ENCODE peak calls at places on chromosome 3, in four cellular contexts. One of them, this sample, is unnamed. For H3K27me3, the result is how much of the 10 kb centered on the place peaks cover.

GRCh38 chr3:135215516-135215915 is 420.5 kb downstream of the EPHB1 start:
- DNase-seq in DND-41: no peak
- DNase-seq in body of pancreas: no peak
- DNase-seq in upper lobe of right lung: no peak
- DNase-seq in this sample: no peak

GRCh38 chr3:52112056-52112455 is 42.2 kb downstream of the POC1A start:
- DNase-seq in DND-41: no peak
- DNase-seq in body of pancreas: no peak
- DNase-seq in upper lobe of right lung: no peak
- DNase-seq in this sample: no peak

GRCh38 chr3:106628407-106628806 is 748.8 kb upstream of the CCDC54 start:
- DNase-seq in DND-41: peak
- DNase-seq in body of pancreas: no peak
- DNase-seq in upper lobe of right lung: no peak
- DNase-seq in this sample: no peak

GRCh38 chr3:25558106-25558505 is 106.6 kb downstream of the TOP2B start:
- DNase-seq in DND-41: no peak
- DNase-seq in body of pancreas: no peak
- DNase-seq in upper lobe of right lung: no peak
- DNase-seq in this sample: no peak

GRCh38 chr3:158471639-158472294 is 99.2 kb upstream of the MLF1 start:
- DNase-seq in DND-41: no peak
- DNase-seq in body of pancreas: no peak
- DNase-seq in upper lobe of right lung: no peak
- DNase-seq in this sample: no peak

GRCh38 chr3:62785384-62785783 is 89.8 kb downstream of the CADPS start:
- DNase-seq in DND-41: no peak
- DNase-seq in body of pancreas: no peak
- DNase-seq in upper lobe of right lung: no peak
- DNase-seq in this sample: no peak

GRCh38 chr3:195531683-195532082 is 11.4 kb downstream of the PPP1R2 start:
- DNase-seq in DND-41: no peak
- DNase-seq in body of pancreas: no peak
- DNase-seq in upper lobe of right lung: no peak
- DNase-seq in this sample: no peak

GRCh38 chr3:32817195-32817560 is 619 bp upstream of the TRIM71 start:
- DNase-seq in DND-41: no peak
- DNase-seq in body of pancreas: no peak
- DNase-seq in upper lobe of right lung: peak
- DNase-seq in this sample: no peak

GRCh38 chr3:123883656-123884257 is 375 bp downstream of the MYLK start:
- DNase-seq in DND-41: no peak
- DNase-seq in body of pancreas: no peak
- DNase-seq in upper lobe of right lung: no peak
- DNase-seq in this sample: no peak

GRCh38 chr3:149618151-149619123 is 39.4 kb downstream of the WWTR1 start:
- DNase-seq in DND-41: no peak
- DNase-seq in body of pancreas: no peak
- DNase-seq in upper lobe of right lung: no peak
- DNase-seq in this sample: no peak

GRCh38 chr3:98823791-98824190 is 60.7 kb downstream of the ST3GAL6 start:
- DNase-seq in DND-41: no peak
- DNase-seq in body of pancreas: no peak
- DNase-seq in upper lobe of right lung: no peak
- DNase-seq in this sample: no peak

GRCh38 chr3:97810779-97811390 is 10.9 kb upstream of the CRYBG3 start:
- DNase-seq in DND-41: no peak
- DNase-seq in body of pancreas: no peak
- DNase-seq in upper lobe of right lung: no peak
- DNase-seq in this sample: no peak

GRCh38 chr3:39021465-39022274 is 30.1 kb downstream of the SCN11A start:
- DNase-seq in DND-41: no peak
- DNase-seq in body of pancreas: no peak
- DNase-seq in upper lobe of right lung: no peak
- DNase-seq in this sample: no peak

GRCh38 chr3:9185701-9186100 is 63.7 kb downstream of the SRGAP3 start:
- DNase-seq in DND-41: no peak
- DNase-seq in body of pancreas: no peak
- DNase-seq in upper lobe of right lung: no peak
- DNase-seq in this sample: no peak

GRCh38 chr3:72993391-72993790 is 3.2 kb upstream of the PPP4R2 start:
- DNase-seq in DND-41: no peak
- DNase-seq in body of pancreas: no peak
- DNase-seq in upper lobe of right lung: no peak
- DNase-seq in this sample: no peak

GRCh38 chr3:152385761-152386160 is 117.0 kb downstream of the MBNL1 start:
- DNase-seq in DND-41: no peak
- DNase-seq in body of pancreas: no peak
- DNase-seq in upper lobe of right lung: no peak
- DNase-seq in this sample: no peak

GRCh38 chr3:169969696-169970095 is 3.1 kb downstream of the SEC62 start:
- DNase-seq in DND-41: no peak
- DNase-seq in body of pancreas: no peak
- DNase-seq in upper lobe of right lung: no peak
- DNase-seq in this sample: no peak
- H3K27ac ChIP-seq in DND-41: no peak
- H3K27ac ChIP-seq in body of pancreas: no peak
- H3K27ac ChIP-seq in upper lobe of right lung: no peak
- H3K27ac ChIP-seq in this sample: no peak

GRCh38 chr3:77746048-77746447 is 706.1 kb downstream of the ROBO2 start:
- DNase-seq in DND-41: no peak
- DNase-seq in body of pancreas: no peak
- DNase-seq in upper lobe of right lung: no peak
- DNase-seq in this sample: no peak

DNA sequence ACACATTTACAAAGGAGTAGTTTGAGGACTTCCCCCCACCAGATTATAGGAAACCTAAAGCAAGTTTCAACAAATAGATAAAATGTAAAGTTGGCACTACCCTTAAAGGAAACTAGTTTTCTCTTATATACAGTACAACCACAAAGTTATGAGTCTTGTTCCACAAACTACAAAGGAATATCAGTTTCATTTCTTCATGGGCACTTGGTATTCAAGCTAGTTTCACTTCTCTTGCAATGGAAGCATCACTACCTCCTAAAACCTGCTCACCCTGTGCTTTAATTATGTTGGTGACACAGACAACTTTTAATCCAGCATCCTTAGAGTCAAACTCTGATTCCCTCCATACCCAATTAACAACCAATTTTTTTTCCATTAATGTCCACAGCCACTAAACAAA is 707.0 kb downstream of the ROBO2 start:
- DNase-seq in DND-41: no peak
- DNase-seq in body of pancreas: no peak
- DNase-seq in upper lobe of right lung: no peak
- DNase-seq in this sample: no peak
- TF ChIP-seq CTCF in DND-41: no peak
- TF ChIP-seq CTCF in body of pancreas: no peak
- TF ChIP-seq CTCF in upper lobe of right lung: no peak
- TF ChIP-seq CTCF in this sample: no peak

GRCh38 chr3:56751056-56751455 is 50.7 kb downstream of the ARHGEF3 start:
- DNase-seq in DND-41: no peak
- DNase-seq in body of pancreas: no peak
- DNase-seq in upper lobe of right lung: no peak
- DNase-seq in this sample: no peak
- H3K27me3 ChIP-seq in DND-41: under half
- H3K27me3 ChIP-seq in body of pancreas: under half
- H3K27me3 ChIP-seq in upper lobe of right lung: under half
- H3K27me3 ChIP-seq in this sample: under half

GRCh38 chr3:132593950-132594328 is 3.1 kb upstream of the ACKR4 start:
- DNase-seq in DND-41: no peak
- DNase-seq in body of pancreas: no peak
- DNase-seq in upper lobe of right lung: no peak
- DNase-seq in this sample: no peak

GRCh38 chr3:132592211-132592610 is 4.9 kb upstream of the ACKR4 start:
- DNase-seq in DND-41: no peak
- DNase-seq in body of pancreas: no peak
- DNase-seq in upper lobe of right lung: no peak
- DNase-seq in this sample: no peak

GRCh38 chr3:132595036-132595435 is 2.0 kb upstream of the ACKR4 start:
- DNase-seq in DND-41: no peak
- DNase-seq in body of pancreas: no peak
- DNase-seq in upper lobe of right lung: no peak
- DNase-seq in this sample: no peak

GRCh38 chr3:132596326-132596725 is 744 bp upstream of the ACKR4 start:
- DNase-seq in DND-41: no peak
- DNase-seq in body of pancreas: no peak
- DNase-seq in upper lobe of right lung: no peak
- DNase-seq in this sample: no peak

DNA sequence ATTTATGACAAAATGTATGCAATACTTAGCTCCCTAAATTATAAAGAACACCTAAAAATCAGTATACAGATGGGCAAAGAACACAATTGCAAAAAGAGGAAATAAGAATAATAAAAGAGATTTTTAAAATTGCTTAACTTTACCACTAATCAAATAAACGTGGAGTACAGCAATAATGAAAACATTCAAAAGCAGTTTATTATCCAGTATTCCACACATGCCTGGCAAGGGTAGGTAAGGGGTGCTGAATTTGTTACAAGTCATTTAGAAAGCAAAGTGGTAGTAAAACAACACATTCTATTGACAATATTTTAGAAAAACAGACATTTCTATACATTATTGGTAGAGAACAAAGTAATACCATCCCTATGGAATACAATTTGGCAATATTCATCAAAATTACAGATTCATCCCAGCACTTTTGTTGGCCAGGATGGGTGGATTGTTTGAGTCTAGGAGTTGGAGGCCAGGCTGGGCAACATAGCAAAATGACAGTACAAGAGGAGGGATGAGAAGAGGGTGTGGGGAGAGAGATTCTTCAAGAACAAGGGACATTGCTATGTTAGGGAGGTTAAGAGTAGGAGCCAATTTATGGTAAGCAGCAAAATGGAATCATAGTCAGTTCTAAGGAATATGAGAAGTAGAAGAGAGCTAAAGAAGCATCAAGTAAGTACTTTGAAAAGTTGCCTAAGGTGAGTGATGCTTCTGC is 3.7 kb upstream of the ACKR4 start:
- DNase-seq in DND-41: no peak
- DNase-seq in body of pancreas: no peak
- DNase-seq in upper lobe of right lung: no peak
- DNase-seq in this sample: no peak
- H3K27ac ChIP-seq in DND-41: no peak
- H3K27ac ChIP-seq in body of pancreas: no peak
- H3K27ac ChIP-seq in upper lobe of right lung: no peak
- H3K27ac ChIP-seq in this sample: no peak

GRCh38 chr3:47163023-47163989 is 607 bp downstream of the SETD2 start:
- DNase-seq in DND-41: peak
- DNase-seq in body of pancreas: peak
- DNase-seq in upper lobe of right lung: peak
- DNase-seq in this sample: peak

GRCh38 chr3:47159820-47160219 is 4.1 kb downstream of the SETD2 start:
- DNase-seq in DND-41: no peak
- DNase-seq in body of pancreas: no peak
- DNase-seq in upper lobe of right lung: no peak
- DNase-seq in this sample: no peak

GRCh38 chr3:47161983-47162694 is 1.8 kb downstream of the SETD2 start:
- DNase-seq in DND-41: no peak
- DNase-seq in body of pancreas: no peak
- DNase-seq in upper lobe of right lung: no peak
- DNase-seq in this sample: no peak

GRCh38 chr3:47162695-47163022 is 1.3 kb downstream of the SETD2 start:
- DNase-seq in DND-41: no peak
- DNase-seq in body of pancreas: no peak
- DNase-seq in upper lobe of right lung: no peak
- DNase-seq in this sample: no peak

GRCh38 chr3:47163990-47164848 is at the start of gene SETD2:
- DNase-seq in DND-41: peak
- DNase-seq in body of pancreas: peak
- DNase-seq in upper lobe of right lung: peak
- DNase-seq in this sample: peak
- TF ChIP-seq CTCF in DND-41: peak
- TF ChIP-seq CTCF in body of pancreas: peak
- TF ChIP-seq CTCF in upper lobe of right lung: peak
- TF ChIP-seq CTCF in this sample: peak

DNA sequence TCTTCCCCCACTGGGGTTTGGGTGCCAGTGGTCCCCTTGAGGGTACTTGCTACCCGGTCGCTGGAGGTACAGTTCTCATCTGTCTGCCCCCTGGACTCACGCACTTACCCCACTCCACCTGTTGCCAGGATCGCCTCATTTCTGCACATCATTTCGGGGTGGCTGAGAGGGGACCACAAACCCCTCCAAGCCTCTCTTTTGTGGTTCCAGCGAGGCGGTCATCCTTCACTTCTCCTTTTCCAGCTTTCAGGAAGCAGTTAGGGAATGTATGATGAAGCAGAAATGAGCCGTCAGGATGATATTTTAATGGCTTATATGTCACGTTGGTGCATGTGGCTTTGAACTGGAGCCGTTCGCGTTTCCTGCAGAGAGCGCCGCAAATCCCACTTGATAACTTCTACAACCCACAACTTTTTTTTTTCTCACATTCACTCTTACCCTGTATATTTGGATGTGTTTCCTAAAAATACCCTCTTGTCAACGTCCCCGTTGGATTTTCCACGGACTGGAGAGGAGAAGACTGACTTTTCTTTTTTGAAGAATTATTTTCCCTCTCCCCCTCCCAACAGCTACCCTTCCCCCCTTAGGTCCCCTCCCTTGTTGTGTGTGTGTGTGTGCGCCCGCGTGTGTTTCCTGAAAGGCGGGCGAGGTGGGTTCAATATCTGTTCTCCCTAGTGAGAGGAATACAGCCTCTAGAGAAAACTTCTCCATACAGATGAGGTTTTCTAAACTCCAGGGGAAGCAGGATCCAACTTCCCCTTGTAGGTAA is at the start of gene ZIC4:
- DNase-seq in DND-41: no peak
- DNase-seq in body of pancreas: no peak
- DNase-seq in upper lobe of right lung: no peak
- DNase-seq in this sample: no peak
- H3K27me3 ChIP-seq in DND-41: under half
- H3K27me3 ChIP-seq in body of pancreas: under half
- H3K27me3 ChIP-seq in upper lobe of right lung: half or more
- H3K27me3 ChIP-seq in this sample: half or more

GRCh38 chr3:69097407-69098086 is 12.8 kb downstream of the ARL6IP5 start:
- DNase-seq in DND-41: no peak
- DNase-seq in body of pancreas: no peak
- DNase-seq in upper lobe of right lung: no peak
- DNase-seq in this sample: no peak

GRCh38 chr3:69094467-69095205 is 9.9 kb downstream of the ARL6IP5 start:
- DNase-seq in DND-41: no peak
- DNase-seq in body of pancreas: no peak
- DNase-seq in upper lobe of right lung: no peak
- DNase-seq in this sample: no peak

GRCh38 chr3:69099576-69099975 is 14.8 kb downstream of the ARL6IP5 start:
- DNase-seq in DND-41: no peak
- DNase-seq in body of pancreas: no peak
- DNase-seq in upper lobe of right lung: no peak
- DNase-seq in this sample: no peak

GRCh38 chr3:69095636-69096035 is 10.9 kb downstream of the ARL6IP5 start:
- DNase-seq in DND-41: no peak
- DNase-seq in body of pancreas: no peak
- DNase-seq in upper lobe of right lung: no peak
- DNase-seq in this sample: no peak

DNA sequence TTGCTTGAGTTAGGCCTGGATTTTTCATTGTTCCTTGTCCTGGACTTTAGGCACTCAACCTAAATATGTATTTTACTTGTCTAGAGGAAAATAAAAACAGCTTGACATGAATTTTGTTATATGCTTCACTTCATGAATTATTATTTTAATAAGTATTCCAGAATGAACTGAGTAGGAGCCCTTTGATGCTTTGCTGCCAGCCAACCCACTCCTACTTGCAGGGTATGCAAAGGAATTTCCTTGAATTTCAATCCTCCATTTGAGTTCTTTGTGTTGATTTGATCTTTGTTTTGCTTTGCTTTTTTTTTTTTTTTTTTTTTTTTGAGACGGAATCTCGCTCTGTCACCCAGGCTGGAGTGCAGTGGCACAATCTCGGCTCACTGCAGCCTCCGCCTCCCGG is 11.6 kb downstream of the ARL6IP5 start:
- DNase-seq in DND-41: no peak
- DNase-seq in body of pancreas: no peak
- DNase-seq in upper lobe of right lung: no peak
- DNase-seq in this sample: no peak
- H3K27ac ChIP-seq in DND-41: no peak
- H3K27ac ChIP-seq in body of pancreas: no peak
- H3K27ac ChIP-seq in upper lobe of right lung: peak
- H3K27ac ChIP-seq in this sample: peak

This sample was measured in CD4-positive, alpha-beta T cell.